ENCODE peak calls at places on chromosomes 11 and 22, in eight cellular contexts. Z is OCI-LY7, I is lower leg skin, H is keratinocyte, V is right cardiac atrium, O is HCT116, F is transverse colon, S is AG09309. C is an unnamed sample.

GRCh38 chr11:87324817-87325489 is 287.2 kb downstream of the TMEM135 start:
- DNase-seq in Z (no peak), I (no peak), H (no peak), V (no peak), O (no peak), F (no peak), S (no peak), C (no peak)

GRCh38 chr22:49617866-49618688 is 209.6 kb downstream of the BRD1 start:
- DNase-seq in Z (no peak), I (no peak), H (no peak), V (no peak), O (no peak), F (no peak), S (no peak), C (no peak)

GRCh38 chr11:65530157-65530496 is 5.2 kb downstream of the SCYL1 start:
- DNase-seq in Z (peak; percentile 77), I (no peak), H (no peak), V (no peak), O (no peak), F (no peak), S (no peak), C (no peak)

GRCh38 chr11:16148301-16148787 is 208.0 kb downstream of the SOX6 start:
- DNase-seq in Z (no peak), I (no peak), H (no peak), V (peak; percentile 22), O (no peak), F (no peak), S (no peak), C (no peak)

GRCh38 chr11:120424970-120425332 is 86.6 kb upstream of the GRIK4 start:
- DNase-seq in Z (peak; percentile 0), I (no peak), H (no peak), V (no peak), O (no peak), F (no peak), S (no peak), C (no peak)

GRCh38 chr11:92111291-92111690 is 113.3 kb upstream of the FAT3 start:
- DNase-seq in Z (no peak), I (no peak), H (no peak), V (no peak), O (no peak), F (no peak), S (no peak), C (no peak)

GRCh38 chr22:22673099-22673498 is 28.7 kb downstream of the GGTLC2 start:
- DNase-seq in Z (no peak), I (no peak), H (no peak), V (no peak), O (no peak), F (no peak), S (no peak), C (no peak)

GRCh38 chr11:69771466-69771865 is 3.7 kb downstream of the FGF4 start:
- DNase-seq in Z (no peak), I (no peak), H (no peak), V (no peak), O (no peak), F (no peak), S (no peak), C (no peak)

GRCh38 chr22:48689206-48689605 is 1138.5 kb downstream of the BRD1 start:
- DNase-seq in Z (no peak), I (no peak), H (no peak), V (no peak), O (no peak), F (no peak), S (no peak), C (no peak)

GRCh38 chr22:17972385-17973181 is 51.8 kb downstream of the MICAL3 start:
- DNase-seq in Z (no peak), I (no peak), H (no peak), V (peak; percentile 51), O (no peak), F (no peak), S (no peak), C (peak; percentile 56)

GRCh38 chr11:17822021-17822781 is 87.6 kb downstream of the KCNC1 start:
- DNase-seq in Z (no peak), I (no peak), H (no peak), V (peak; percentile 46), O (no peak), F (no peak), S (peak; percentile 67), C (no peak)

GRCh38 chr11:34558673-34559072 is 45.1 kb upstream of the ELF5 start:
- DNase-seq in Z (no peak), I (no peak), H (no peak), V (no peak), O (no peak), F (no peak), S (no peak), C (no peak)

GRCh38 chr11:18457435-18457834 is 1.8 kb downstream of the LDHAL6A start:
- DNase-seq in Z (no peak), I (no peak), H (no peak), V (no peak), O (peak; percentile 32), F (no peak), S (no peak), C (no peak)

GRCh38 chr11:18671246-18671645 is 27.3 kb upstream of the TMEM86A start:
- DNase-seq in Z (no peak), I (no peak), H (no peak), V (no peak), O (no peak), F (no peak), S (no peak), C (no peak)

DNA sequence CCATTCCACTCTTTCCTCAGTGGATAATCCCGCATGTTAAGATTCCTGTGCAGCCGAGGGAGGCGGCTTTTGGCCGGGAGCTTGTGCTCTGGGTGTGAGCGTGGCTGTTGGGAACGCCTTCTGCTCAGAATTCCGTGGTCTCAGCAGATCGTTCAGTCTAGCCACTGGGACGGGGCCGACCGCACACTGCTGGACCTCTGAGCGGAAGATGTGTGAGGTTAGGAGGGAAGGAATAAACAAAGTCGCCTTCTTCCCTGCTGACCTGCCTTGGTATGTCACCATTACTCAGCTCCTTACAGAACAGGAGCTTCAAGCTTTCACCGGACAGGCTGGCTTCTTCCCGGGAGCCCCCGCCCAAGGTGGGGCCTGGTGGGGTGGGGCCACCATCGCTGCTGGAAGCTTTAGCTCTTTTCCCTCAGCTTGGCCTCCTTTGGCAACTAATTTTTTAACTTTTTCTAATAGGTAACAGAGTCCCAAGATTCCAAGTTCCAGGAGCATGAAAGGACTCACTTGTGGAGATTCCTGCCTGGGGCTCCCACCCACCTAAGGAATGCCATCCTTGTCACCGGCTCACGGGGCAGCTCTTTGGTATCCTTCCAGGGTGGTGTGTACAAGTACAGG is 22.5 kb upstream of the SEPTIN5 start:
- DNase-seq in Z (no peak), I (no peak), H (peak; percentile 30), V (peak; percentile 51), O (peak; percentile 40), F (no peak), S (no peak), C (peak; percentile 79)
- H3K4me3 ChIP-seq in Z (no peak overlapping the region), I (no peak overlapping the region), H (peak overlapping the region; percentile 48), V (no peak overlapping the region), O (peak overlapping the region; percentile 53), F (no peak overlapping the region), S (peak overlapping the region; percentile 29), C (no peak overlapping the region)

GRCh38 chr11:31817054-31817620 is 6.0 kb upstream of the PAX6 start:
- DNase-seq in Z (no peak), I (no peak), H (no peak), V (no peak), O (no peak), F (no peak), S (no peak), C (no peak)

GRCh38 chr11:31817621-31818493 is 6.7 kb upstream of the PAX6 start:
- DNase-seq in Z (no peak), I (no peak), H (no peak), V (no peak), O (no peak), F (no peak), S (no peak), C (no peak)

GRCh38 chr11:31815743-31816466 is 4.8 kb upstream of the PAX6 start:
- DNase-seq in Z (no peak), I (no peak), H (no peak), V (no peak), O (no peak), F (no peak), S (no peak), C (no peak)

GRCh38 chr11:31818874-31819331 is 7.8 kb upstream of the PAX6 start:
- DNase-seq in Z (no peak), I (no peak), H (no peak), V (no peak), O (no peak), F (no peak), S (no peak), C (no peak)

DNA sequence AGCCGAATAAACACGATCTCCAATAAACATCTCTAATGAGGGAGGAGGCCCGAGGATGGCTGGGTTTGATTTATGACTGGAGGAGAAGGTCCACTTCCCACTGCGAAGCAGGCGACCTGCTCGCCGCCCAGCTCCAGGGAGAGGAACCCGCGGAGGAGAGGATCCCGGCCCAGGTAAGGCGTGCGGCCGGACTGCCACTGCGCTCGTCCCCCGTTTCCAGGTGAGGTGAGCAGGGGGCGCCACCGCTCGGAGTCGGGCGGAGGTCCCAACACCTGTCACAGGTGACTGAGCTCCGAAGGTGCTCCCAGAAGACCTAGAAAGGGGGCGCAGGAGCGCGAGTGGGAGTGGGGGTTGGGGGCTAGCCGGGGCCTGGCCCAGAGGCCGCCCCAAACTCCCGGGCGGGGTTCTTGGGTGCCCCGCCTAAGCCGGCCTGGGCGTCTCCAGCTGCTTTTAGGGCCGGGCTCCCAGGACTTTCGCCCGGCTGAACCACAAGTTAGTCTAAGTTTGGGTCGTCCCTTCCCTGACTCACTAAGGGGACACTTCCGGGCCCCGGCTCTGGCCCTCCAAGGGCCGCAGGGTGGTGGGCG is 5.4 kb upstream of the PAX6 start:
- DNase-seq in Z (no peak), I (no peak), H (no peak), V (no peak), O (no peak), F (peak; percentile 33), S (no peak), C (no peak)
- H3K4me3 ChIP-seq in Z (no peak overlapping the region), I (no peak overlapping the region), H (peak overlapping the region; percentile 29), V (peak overlapping the region; percentile 36), O (peak overlapping the region; percentile 58), F (no peak overlapping the region), S (no peak overlapping the region), C (no peak overlapping the region)

DNA sequence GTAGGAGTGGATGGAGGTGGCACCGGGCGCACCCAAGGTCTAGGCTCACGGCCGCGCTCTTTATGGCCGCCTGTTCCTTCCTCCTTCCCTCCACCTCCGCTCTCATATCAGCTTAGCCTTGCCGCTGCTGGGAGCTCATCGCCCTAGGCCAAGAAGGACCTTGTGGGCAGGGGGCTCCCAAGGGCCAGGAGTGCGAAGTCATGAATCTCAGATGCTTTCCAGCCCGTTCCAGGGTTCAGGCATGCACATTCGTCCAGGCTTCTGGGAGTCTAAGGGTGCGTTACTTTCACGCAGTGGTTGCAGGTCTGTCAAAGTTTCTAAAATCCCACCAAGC is 4.1 kb upstream of the GALR3 start:
- DNase-seq in Z (no peak), I (no peak), H (no peak), V (no peak), O (no peak), F (no peak), S (no peak), C (no peak)
- H3K4me3 ChIP-seq in Z (no peak overlapping the region), I (no peak overlapping the region), H (no peak overlapping the region), V (no peak overlapping the region), O (no peak overlapping the region), F (peak overlapping the region; percentile 0), S (peak overlapping the region; percentile 7), C (peak overlapping the region; percentile 8)

DNA sequence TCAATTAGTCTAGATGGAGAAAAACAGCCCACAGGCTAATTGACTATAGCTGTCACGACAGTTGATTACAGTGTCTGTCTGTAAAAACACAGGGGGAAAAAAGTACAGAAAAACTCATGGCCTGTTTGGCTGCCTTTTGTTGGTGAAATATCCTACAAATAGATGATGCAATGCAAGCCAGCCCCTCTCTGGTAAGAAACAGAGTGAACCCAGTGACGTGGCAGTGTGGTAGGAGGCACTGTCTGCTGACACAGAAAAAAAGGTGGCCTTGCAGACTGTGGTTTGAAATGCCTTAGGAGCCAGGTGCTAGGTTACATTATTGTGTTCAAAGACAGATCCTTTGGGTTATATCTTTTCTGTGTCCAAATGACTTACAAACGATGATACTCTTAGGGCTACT is 431.4 kb upstream of the CCDC90B start:
- DNase-seq in Z (no peak), I (no peak), H (no peak), V (no peak), O (no peak), F (no peak), S (no peak), C (no peak)
- H3K4me3 ChIP-seq in Z (no peak overlapping the region), I (no peak overlapping the region), H (no peak overlapping the region), V (no peak overlapping the region), O (no peak overlapping the region), F (no peak overlapping the region), S (no peak overlapping the region), C (no peak overlapping the region)